ENCODE peak calls at places on chromosomes 12 and 14, in ten cellular contexts. Y is effector memory CD4-positive, alpha-beta T cell; E is body of pancreas; Z is SW480; P is KG1; H is activated CD8-positive, alpha-beta memory T cell treated with anti-CD3 and anti-CD28 coated beads for 24 hours; J is upper lobe of right lung; W is stimulated activated naive B cell treated with anti-CD40 and anti-IgM and Interleukin-4, amounts not matched to agents 10 μg/mL and 1 μg/mL and 100 μg/mL, for 72 hours; A is T follicular helper cell; N is GM20000. V is an unnamed sample.
A peak's percentile ranks its signal among the peaks of the same experiment; 100 is the strongest.

GRCh38 chr14:77498120-77498979 is at the start of gene ISM2:
- DNase-seq in J (peak; percentile 65), N (peak; percentile 89), A (peak; percentile 22), P (no peak), Z (peak; percentile 70), W (peak; percentile 29), Y (peak; percentile 6), E (peak; percentile 32), H (peak; percentile 71), V (no peak)

GRCh38 chr12:70271025-70271424 is 27.8 kb downstream of the CNOT2 start:
- DNase-seq in P (no peak), E (no peak), J (no peak), N (no peak), H (no peak), W (no peak), Z (no peak), A (no peak), Y (no peak), V (no peak)

GRCh38 chr12:92396647-92397258 is 251.1 kb upstream of the BTG1 start:
- DNase-seq in J (no peak), E (no peak), A (no peak), Z (no peak), P (no peak), N (no peak), H (no peak), W (no peak), Y (no peak), V (no peak)

GRCh38 chr12:102376251-102376747 is 104.1 kb downstream of the IGF1 start:
- DNase-seq in Y (no peak), Z (no peak), A (no peak), E (no peak), H (no peak), P (no peak), W (no peak), J (no peak), N (no peak), V (no peak)

GRCh38 chr14:99190696-99191662 is 81.0 kb downstream of the BCL11B start:
- DNase-seq in A (no peak), E (no peak), Z (peak; percentile 8), Y (no peak), W (no peak), H (no peak), J (no peak), N (no peak), P (no peak), V (no peak)

GRCh38 chr12:97982684-97983083 is 520.1 kb downstream of the RMST start:
- DNase-seq in Z (no peak), N (no peak), P (no peak), Y (no peak), H (no peak), A (no peak), J (no peak), W (no peak), E (no peak), V (no peak)

GRCh38 chr14:50407089-50407813 is 10.6 kb upstream of the CDKL1 start:
- DNase-seq in W (no peak), Y (no peak), J (no peak), A (no peak), H (no peak), Z (no peak), N (no peak), P (no peak), E (no peak), V (no peak)

GRCh38 chr14:93926209-93926872 is 803 bp upstream of the FAM181A start:
- DNase-seq in J (no peak), N (no peak), Y (no peak), W (no peak), Z (no peak), P (no peak), E (no peak), A (no peak), H (no peak), V (no peak)

GRCh38 chr14:37583358-37584210 is 11.5 kb downstream of the FOXA1 start:
- DNase-seq in N (peak; percentile 16), E (no peak), P (no peak), J (peak; percentile 83), W (no peak), H (no peak), A (no peak), Y (no peak), Z (peak; percentile 36), V (no peak)

GRCh38 chr12:119642986-119643385 is 24.9 kb upstream of the PRKAB1 start:
- DNase-seq in W (no peak), J (no peak), A (no peak), P (no peak), H (no peak), N (no peak), E (no peak), Y (no peak), Z (no peak), V (no peak)

GRCh38 chr12:75818863-75819262 is 212.7 kb downstream of the PHLDA1 start:
- DNase-seq in Y (no peak), W (no peak), A (no peak), H (no peak), N (no peak), P (no peak), J (no peak), Z (no peak), E (no peak), V (no peak)

GRCh38 chr12:124472690-124473279 is 94.6 kb downstream of the NCOR2 start:
- DNase-seq in H (no peak), Z (no peak), J (no peak), N (no peak), P (no peak), E (no peak), W (no peak), A (no peak), Y (no peak), V (no peak)

GRCh38 chr12:27975222-27976136 is 2.9 kb upstream of the PTHLH start:
- DNase-seq in N (peak; percentile 18), H (peak; percentile 57), E (peak; percentile 49), A (no peak), W (no peak), J (no peak), Y (no peak), P (no peak), Z (no peak), V (peak; percentile 84)